ENCODE peak calls at places on chromosomes 3 and 15, in nine cellular contexts. One of them, this sample, is unnamed.
A peak's percentile ranks its signal among the peaks of the same experiment; 100 is the strongest.

GRCh38 chr3:69791111-69791510 is 51.8 kb downstream of the MITF start:
- DNase-seq in cardiac muscle cell: peak; percentile 93
- DNase-seq in stomach: peak; percentile 27
- DNase-seq in CD4-positive, CD25-positive, alpha-beta regulatory T cell: no peak
- DNase-seq in HCT116: no peak
- DNase-seq in left ventricle myocardium inferior: peak; percentile 72
- DNase-seq in IMR-90: peak; percentile 84
- DNase-seq in WERI-Rb-1: no peak
- DNase-seq in thyroid gland: peak; percentile 73
- DNase-seq in this sample: no peak

GRCh38 chr15:78131295-78132021 is at the start of gene CIB2:
- DNase-seq in cardiac muscle cell: peak; percentile 76
- DNase-seq in stomach: peak; percentile 73
- DNase-seq in CD4-positive, CD25-positive, alpha-beta regulatory T cell: peak; percentile 81
- DNase-seq in HCT116: no peak
- DNase-seq in left ventricle myocardium inferior: peak; percentile 75
- DNase-seq in IMR-90: peak; percentile 41
- DNase-seq in WERI-Rb-1: peak; percentile 89
- DNase-seq in thyroid gland: peak; percentile 61
- DNase-seq in this sample: peak; percentile 82

GRCh38 chr15:52255935-52256334 is 39.7 kb downstream of the MYO5C start:
- DNase-seq in cardiac muscle cell: no peak
- DNase-seq in stomach: no peak
- DNase-seq in CD4-positive, CD25-positive, alpha-beta regulatory T cell: no peak
- DNase-seq in HCT116: no peak
- DNase-seq in left ventricle myocardium inferior: no peak
- DNase-seq in IMR-90: no peak
- DNase-seq in WERI-Rb-1: peak; percentile 70
- DNase-seq in thyroid gland: no peak
- DNase-seq in this sample: no peak

GRCh38 chr3:120498947-120499346 is 48.2 kb upstream of the FSTL1 start:
- DNase-seq in cardiac muscle cell: peak; percentile 97
- DNase-seq in stomach: no peak
- DNase-seq in CD4-positive, CD25-positive, alpha-beta regulatory T cell: no peak
- DNase-seq in HCT116: no peak
- DNase-seq in left ventricle myocardium inferior: no peak
- DNase-seq in IMR-90: peak; percentile 99
- DNase-seq in WERI-Rb-1: no peak
- DNase-seq in thyroid gland: no peak
- DNase-seq in this sample: no peak

GRCh38 chr3:183653209-183654064 is 18.0 kb downstream of the KLHL24 start:
- DNase-seq in cardiac muscle cell: peak; percentile 15
- DNase-seq in stomach: no peak
- DNase-seq in CD4-positive, CD25-positive, alpha-beta regulatory T cell: peak; percentile 22
- DNase-seq in HCT116: peak; percentile 23
- DNase-seq in left ventricle myocardium inferior: no peak
- DNase-seq in IMR-90: no peak
- DNase-seq in WERI-Rb-1: no peak
- DNase-seq in thyroid gland: no peak
- DNase-seq in this sample: peak; percentile 9

GRCh38 chr15:71011503-71012155 is 103.6 kb upstream of the THSD4 start:
- DNase-seq in cardiac muscle cell: peak; percentile 78
- DNase-seq in stomach: no peak
- DNase-seq in CD4-positive, CD25-positive, alpha-beta regulatory T cell: peak; percentile 2
- DNase-seq in HCT116: peak; percentile 28
- DNase-seq in left ventricle myocardium inferior: no peak
- DNase-seq in IMR-90: peak; percentile 84
- DNase-seq in WERI-Rb-1: peak; percentile 11
- DNase-seq in thyroid gland: peak; percentile 48
- DNase-seq in this sample: no peak

GRCh38 chr3:127419140-127419539 is 131.3 kb upstream of the PRR20G start:
- DNase-seq in cardiac muscle cell: no peak
- DNase-seq in stomach: no peak
- DNase-seq in CD4-positive, CD25-positive, alpha-beta regulatory T cell: no peak
- DNase-seq in HCT116: no peak
- DNase-seq in left ventricle myocardium inferior: no peak
- DNase-seq in IMR-90: no peak
- DNase-seq in WERI-Rb-1: no peak
- DNase-seq in thyroid gland: no peak
- DNase-seq in this sample: no peak

GRCh38 chr3:49377483-49377882 is 19.3 kb upstream of the GPX1 start:
- DNase-seq in cardiac muscle cell: peak; percentile 55
- DNase-seq in stomach: no peak
- DNase-seq in CD4-positive, CD25-positive, alpha-beta regulatory T cell: peak; percentile 51
- DNase-seq in HCT116: no peak
- DNase-seq in left ventricle myocardium inferior: no peak
- DNase-seq in IMR-90: peak; percentile 38
- DNase-seq in WERI-Rb-1: no peak
- DNase-seq in thyroid gland: no peak
- DNase-seq in this sample: peak; percentile 10

GRCh38 chr3:175456496-175456895 is 597.4 kb downstream of the NAALADL2 start:
- DNase-seq in cardiac muscle cell: peak; percentile 2
- DNase-seq in stomach: no peak
- DNase-seq in CD4-positive, CD25-positive, alpha-beta regulatory T cell: no peak
- DNase-seq in HCT116: no peak
- DNase-seq in left ventricle myocardium inferior: no peak
- DNase-seq in IMR-90: peak; percentile 50
- DNase-seq in WERI-Rb-1: no peak
- DNase-seq in thyroid gland: no peak
- DNase-seq in this sample: no peak

GRCh38 chr15:40909662-40910625 is 15.7 kb downstream of the VPS18 start:
- DNase-seq in cardiac muscle cell: peak; percentile 72
- DNase-seq in stomach: no peak
- DNase-seq in CD4-positive, CD25-positive, alpha-beta regulatory T cell: no peak
- DNase-seq in HCT116: no peak
- DNase-seq in left ventricle myocardium inferior: no peak
- DNase-seq in IMR-90: no peak
- DNase-seq in WERI-Rb-1: no peak
- DNase-seq in thyroid gland: no peak
- DNase-seq in this sample: no peak

GRCh38 chr3:113626513-113627371 is 69.7 kb downstream of the USF3 start:
- DNase-seq in cardiac muscle cell: peak; percentile 70
- DNase-seq in stomach: peak; percentile 44
- DNase-seq in CD4-positive, CD25-positive, alpha-beta regulatory T cell: peak; percentile 18
- DNase-seq in HCT116: peak; percentile 79
- DNase-seq in left ventricle myocardium inferior: peak; percentile 42
- DNase-seq in IMR-90: peak; percentile 58
- DNase-seq in WERI-Rb-1: peak; percentile 58
- DNase-seq in thyroid gland: peak; percentile 51
- DNase-seq in this sample: no peak

GRCh38 chr3:158005391-158006100 is 100.7 kb downstream of the SHOX2 start:
- DNase-seq in cardiac muscle cell: no peak
- DNase-seq in stomach: no peak
- DNase-seq in CD4-positive, CD25-positive, alpha-beta regulatory T cell: no peak
- DNase-seq in HCT116: no peak
- DNase-seq in left ventricle myocardium inferior: no peak
- DNase-seq in IMR-90: no peak
- DNase-seq in WERI-Rb-1: no peak
- DNase-seq in thyroid gland: no peak
- DNase-seq in this sample: no peak
- H3K9me3 ChIP-seq in cardiac muscle cell: no peaks in the 10 kb centered on the region
- H3K9me3 ChIP-seq in stomach: peaks cover 8% of the 10 kb centered on the region
- H3K9me3 ChIP-seq in CD4-positive, CD25-positive, alpha-beta regulatory T cell: no peaks in the 10 kb centered on the region
- H3K9me3 ChIP-seq in HCT116: no peaks in the 10 kb centered on the region
- H3K9me3 ChIP-seq in left ventricle myocardium inferior: peaks cover 23% of the 10 kb centered on the region
- H3K9me3 ChIP-seq in IMR-90: no peaks in the 10 kb centered on the region
- H3K9me3 ChIP-seq in WERI-Rb-1: peaks cover 7% of the 10 kb centered on the region
- H3K9me3 ChIP-seq in thyroid gland: no peaks in the 10 kb centered on the region
- H3K9me3 ChIP-seq in this sample: no peaks in the 10 kb centered on the region

GRCh38 chr15:84600687-84601554 is at the start of gene ZSCAN2:
- DNase-seq in cardiac muscle cell: peak; percentile 96
- DNase-seq in stomach: peak; percentile 96
- DNase-seq in CD4-positive, CD25-positive, alpha-beta regulatory T cell: peak; percentile 94
- DNase-seq in HCT116: peak; percentile 80
- DNase-seq in left ventricle myocardium inferior: peak; percentile 97
- DNase-seq in IMR-90: peak; percentile 91
- DNase-seq in WERI-Rb-1: peak; percentile 96
- DNase-seq in thyroid gland: peak; percentile 97
- DNase-seq in this sample: peak; percentile 89

GRCh38 chr15:84600331-84600686 is 500 bp upstream of the ZSCAN2 start:
- DNase-seq in cardiac muscle cell: peak; percentile 90
- DNase-seq in stomach: peak; percentile 88
- DNase-seq in CD4-positive, CD25-positive, alpha-beta regulatory T cell: peak; percentile 61
- DNase-seq in HCT116: peak; percentile 74
- DNase-seq in left ventricle myocardium inferior: peak; percentile 88
- DNase-seq in IMR-90: peak; percentile 83
- DNase-seq in WERI-Rb-1: peak; percentile 81
- DNase-seq in thyroid gland: peak; percentile 78
- DNase-seq in this sample: peak; percentile 78

GRCh38 chr15:84598250-84598649 is 2.6 kb upstream of the ZSCAN2 start:
- DNase-seq in cardiac muscle cell: no peak
- DNase-seq in stomach: no peak
- DNase-seq in CD4-positive, CD25-positive, alpha-beta regulatory T cell: peak; percentile 89
- DNase-seq in HCT116: no peak
- DNase-seq in left ventricle myocardium inferior: no peak
- DNase-seq in IMR-90: peak; percentile 24
- DNase-seq in WERI-Rb-1: peak; percentile 17
- DNase-seq in thyroid gland: no peak
- DNase-seq in this sample: peak; percentile 77

GRCh38 chr15:84599906-84600305 is 903 bp upstream of the ZSCAN2 start:
- DNase-seq in cardiac muscle cell: no peak
- DNase-seq in stomach: no peak
- DNase-seq in CD4-positive, CD25-positive, alpha-beta regulatory T cell: no peak
- DNase-seq in HCT116: no peak
- DNase-seq in left ventricle myocardium inferior: no peak
- DNase-seq in IMR-90: no peak
- DNase-seq in WERI-Rb-1: no peak
- DNase-seq in thyroid gland: no peak
- DNase-seq in this sample: no peak

DNA sequence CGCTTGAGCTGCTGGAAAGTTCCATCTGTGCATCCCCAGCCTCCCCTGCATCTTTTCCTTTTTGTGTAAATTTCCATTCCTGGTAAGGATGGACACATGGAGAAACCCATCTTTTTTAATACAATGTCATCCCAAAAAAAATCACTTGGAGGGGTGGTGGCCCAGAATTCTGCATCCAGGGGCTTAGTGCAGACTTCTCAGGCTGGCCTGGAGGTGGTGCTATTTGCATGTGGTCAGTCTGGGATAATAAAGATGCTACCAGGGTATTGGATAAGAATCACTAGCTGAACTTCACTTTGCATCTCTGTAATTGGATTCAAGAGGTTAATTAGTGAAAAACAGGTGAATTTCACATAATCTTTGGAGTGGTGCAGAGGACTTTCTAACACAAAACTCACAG is 1.8 kb upstream of the ZSCAN2 start:
- DNase-seq in cardiac muscle cell: peak; percentile 72
- DNase-seq in stomach: peak; percentile 37
- DNase-seq in CD4-positive, CD25-positive, alpha-beta regulatory T cell: peak; percentile 38
- DNase-seq in HCT116: peak; percentile 44
- DNase-seq in left ventricle myocardium inferior: no peak
- DNase-seq in IMR-90: peak; percentile 66
- DNase-seq in WERI-Rb-1: peak; percentile 59
- DNase-seq in thyroid gland: peak; percentile 38
- DNase-seq in this sample: no peak
- H3K4me3 ChIP-seq in cardiac muscle cell: no peak overlapping the region
- H3K4me3 ChIP-seq in stomach: no peak overlapping the region
- H3K4me3 ChIP-seq in CD4-positive, CD25-positive, alpha-beta regulatory T cell: peak overlapping the region; percentile 66
- H3K4me3 ChIP-seq in HCT116: no peak overlapping the region
- H3K4me3 ChIP-seq in left ventricle myocardium inferior: no peak overlapping the region
- H3K4me3 ChIP-seq in IMR-90: no peak overlapping the region
- H3K4me3 ChIP-seq in WERI-Rb-1: no peak overlapping the region
- H3K4me3 ChIP-seq in thyroid gland: no peak overlapping the region
- H3K4me3 ChIP-seq in this sample: no peak overlapping the region

GRCh38 chr15:56953790-56954189 is 35.3 kb downstream of the TCF12 start:
- DNase-seq in cardiac muscle cell: no peak
- DNase-seq in stomach: no peak
- DNase-seq in CD4-positive, CD25-positive, alpha-beta regulatory T cell: no peak
- DNase-seq in HCT116: no peak
- DNase-seq in left ventricle myocardium inferior: no peak
- DNase-seq in IMR-90: no peak
- DNase-seq in WERI-Rb-1: no peak
- DNase-seq in thyroid gland: no peak
- DNase-seq in this sample: no peak
- H3K9me3 ChIP-seq in cardiac muscle cell: no peaks in the 10 kb centered on the region
- H3K9me3 ChIP-seq in stomach: peaks cover 11% of the 10 kb centered on the region
- H3K9me3 ChIP-seq in CD4-positive, CD25-positive, alpha-beta regulatory T cell: peaks cover 16% of the 10 kb centered on the region
- H3K9me3 ChIP-seq in HCT116: no peaks in the 10 kb centered on the region
- H3K9me3 ChIP-seq in left ventricle myocardium inferior: peaks cover 35% of the 10 kb centered on the region
- H3K9me3 ChIP-seq in IMR-90: peaks cover 4% of the 10 kb centered on the region
- H3K9me3 ChIP-seq in WERI-Rb-1: no peaks in the 10 kb centered on the region
- H3K9me3 ChIP-seq in thyroid gland: no peaks in the 10 kb centered on the region
- H3K9me3 ChIP-seq in this sample: no peaks in the 10 kb centered on the region

GRCh38 chr15:60389261-60390077 is 8.3 kb downstream of the ANXA2 start:
- DNase-seq in cardiac muscle cell: no peak
- DNase-seq in stomach: no peak
- DNase-seq in CD4-positive, CD25-positive, alpha-beta regulatory T cell: peak; percentile 87
- DNase-seq in HCT116: no peak
- DNase-seq in left ventricle myocardium inferior: no peak
- DNase-seq in IMR-90: no peak
- DNase-seq in WERI-Rb-1: no peak
- DNase-seq in thyroid gland: no peak
- DNase-seq in this sample: peak; percentile 78

GRCh38 chr15:60390231-60390630 is 7.6 kb downstream of the ANXA2 start:
- DNase-seq in cardiac muscle cell: no peak
- DNase-seq in stomach: no peak
- DNase-seq in CD4-positive, CD25-positive, alpha-beta regulatory T cell: no peak
- DNase-seq in HCT116: no peak
- DNase-seq in left ventricle myocardium inferior: no peak
- DNase-seq in IMR-90: no peak
- DNase-seq in WERI-Rb-1: no peak
- DNase-seq in thyroid gland: no peak
- DNase-seq in this sample: no peak

GRCh38 chr15:60391722-60392340 is 6.0 kb downstream of the ANXA2 start:
- DNase-seq in cardiac muscle cell: no peak
- DNase-seq in stomach: no peak
- DNase-seq in CD4-positive, CD25-positive, alpha-beta regulatory T cell: no peak
- DNase-seq in HCT116: no peak
- DNase-seq in left ventricle myocardium inferior: no peak
- DNase-seq in IMR-90: no peak
- DNase-seq in WERI-Rb-1: no peak
- DNase-seq in thyroid gland: no peak
- DNase-seq in this sample: no peak

GRCh38 chr15:60392601-60392985 is 5.2 kb downstream of the ANXA2 start:
- DNase-seq in cardiac muscle cell: peak; percentile 82
- DNase-seq in stomach: no peak
- DNase-seq in CD4-positive, CD25-positive, alpha-beta regulatory T cell: peak; percentile 44
- DNase-seq in HCT116: peak; percentile 85
- DNase-seq in left ventricle myocardium inferior: no peak
- DNase-seq in IMR-90: peak; percentile 78
- DNase-seq in WERI-Rb-1: no peak
- DNase-seq in thyroid gland: no peak
- DNase-seq in this sample: peak; percentile 45

GRCh38 chr15:60390931-60391501 is 6.8 kb downstream of the ANXA2 start:
- DNase-seq in cardiac muscle cell: peak; percentile 91
- DNase-seq in stomach: peak; percentile 42
- DNase-seq in CD4-positive, CD25-positive, alpha-beta regulatory T cell: no peak
- DNase-seq in HCT116: peak; percentile 87
- DNase-seq in left ventricle myocardium inferior: no peak
- DNase-seq in IMR-90: peak; percentile 83
- DNase-seq in WERI-Rb-1: peak; percentile 85
- DNase-seq in thyroid gland: no peak
- DNase-seq in this sample: no peak
- H3K4me3 ChIP-seq in cardiac muscle cell: no peak overlapping the region
- H3K4me3 ChIP-seq in stomach: peak overlapping the region; percentile 21
- H3K4me3 ChIP-seq in CD4-positive, CD25-positive, alpha-beta regulatory T cell: peak overlapping the region; percentile 42
- H3K4me3 ChIP-seq in HCT116: peak overlapping the region; percentile 4
- H3K4me3 ChIP-seq in left ventricle myocardium inferior: peak overlapping the region; percentile 88
- H3K4me3 ChIP-seq in IMR-90: no peak overlapping the region
- H3K4me3 ChIP-seq in WERI-Rb-1: no peak overlapping the region
- H3K4me3 ChIP-seq in thyroid gland: no peak overlapping the region
- H3K4me3 ChIP-seq in this sample: no peak overlapping the region

This sample was measured in CD4-positive, alpha-beta memory T cell.